ENCODE peak calls at places on chromosomes 6 and 20, in five cellular contexts. B is GM13976, T is activated B cell treated with CpG ODN at 0.5 μM for 24 hours, R is mammary epithelial cell, S is transverse colon. X is an unnamed sample.

GRCh38 chr6:111715321-111715720 is 109.6 kb upstream of the TRAF3IP2 start:
- DNase-seq in T (no peak), R (no peak), S (no peak), B (no peak), X (no peak)

GRCh38 chr20:11377761-11378160 is 539.9 kb upstream of the BTBD3 start:
- DNase-seq in B (no peak), R (no peak), T (no peak), S (no peak), X (no peak)

GRCh38 chr6:109660526-109660925 is 30.5 kb downstream of the AK9 start:
- DNase-seq in S (no peak), T (no peak), B (no peak), R (peak), X (no peak)

GRCh38 chr20:24960302-24960801 is 11.3 kb downstream of the CST7 start:
- DNase-seq in S (no peak), R (no peak), B (no peak), T (no peak), X (no peak)

GRCh38 chr6:145012039-145012662 is 723.2 kb downstream of the EPM2A start:
- DNase-seq in R (no peak), T (no peak), S (no peak), B (no peak), X (no peak)

GRCh38 chr6:106134906-106135634 is 48.9 kb downstream of the PRDM1 start:
- DNase-seq in T (no peak), R (peak), B (no peak), S (peak), X (no peak)

GRCh38 chr6:25660512-25660911 is 8.5 kb downstream of the SCGN start:
- DNase-seq in B (no peak), S (no peak), R (peak), T (no peak), X (no peak)

GRCh38 chr20:52926505-52926904 is 45.7 kb upstream of the TSHZ2 start:
- DNase-seq in S (no peak), B (no peak), R (peak), T (no peak), X (no peak)

GRCh38 chr6:158257781-158258180 is 54.5 kb upstream of the TULP4 start:
- DNase-seq in R (no peak), T (no peak), S (peak), B (no peak), X (no peak)

GRCh38 chr20:59696476-59696875 is 92.1 kb downstream of the PHACTR3 start:
- DNase-seq in S (no peak), T (no peak), R (no peak), B (no peak), X (no peak)

GRCh38 chr6:102619585-102619984 is 1226.1 kb downstream of the GRIK2 start:
- DNase-seq in S (no peak), B (no peak), R (peak), T (no peak), X (no peak)

GRCh38 chr6:127971945-127972391 is 71.1 kb upstream of the THEMIS start:
- DNase-seq in T (no peak), S (no peak), R (peak), B (no peak), X (no peak)

GRCh38 chr6:89050155-89050554 is 30.4 kb upstream of the PNRC1 start:
- DNase-seq in B (no peak), R (peak), S (peak), T (no peak), X (no peak)

DNA sequence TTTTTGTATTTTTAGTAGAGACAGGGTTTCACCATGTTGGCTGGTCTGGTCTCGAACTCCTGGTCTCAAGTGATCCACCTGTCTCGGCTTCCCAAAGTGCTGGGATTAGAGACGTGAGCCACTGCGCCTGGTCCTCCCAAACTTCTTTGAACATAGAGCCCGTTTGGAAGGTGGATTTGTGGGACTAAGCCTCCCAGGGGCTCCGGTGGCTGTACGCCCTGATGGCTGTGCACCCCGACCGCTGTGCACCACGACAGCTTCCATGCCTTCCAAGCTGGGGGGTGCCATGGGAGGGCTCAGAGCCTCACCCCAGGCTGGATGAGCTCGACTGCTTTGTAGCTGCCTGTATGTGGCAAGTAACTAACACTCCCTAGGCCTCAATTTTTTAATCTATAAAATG is 5.9 kb upstream of the MPC1 start:
- DNase-seq in T (no peak), R (no peak), S (no peak), B (no peak), X (no peak)
- TF ChIP-seq CTCF in T (no peak), R (no peak), S (no peak), B (no peak), X (no peak)

DNA sequence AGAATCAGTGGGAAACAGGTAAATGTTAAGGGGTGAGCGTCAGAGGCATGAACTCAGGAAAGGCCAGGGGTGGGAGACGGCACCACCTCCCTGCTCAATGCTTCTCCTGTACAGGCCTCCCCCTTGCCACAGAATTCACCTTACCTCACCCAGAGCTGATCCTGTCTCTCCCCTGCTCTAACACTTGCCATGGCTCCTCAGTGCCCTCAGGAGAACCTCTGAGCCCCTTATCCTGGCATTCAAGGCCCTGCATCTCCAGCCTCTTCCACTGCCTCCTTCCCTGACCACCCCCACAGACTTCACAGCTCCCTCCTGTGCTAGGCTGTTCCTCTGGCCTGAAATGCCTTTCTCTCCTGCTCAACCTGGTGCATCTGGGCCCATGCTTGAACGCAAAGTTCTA is 33.9 kb downstream of the BPIFB1 start:
- DNase-seq in B (no peak), T (no peak), S (no peak), R (no peak), X (no peak)
- TF ChIP-seq CTCF in B (no peak), T (no peak), S (no peak), R (no peak), X (no peak)

DNA sequence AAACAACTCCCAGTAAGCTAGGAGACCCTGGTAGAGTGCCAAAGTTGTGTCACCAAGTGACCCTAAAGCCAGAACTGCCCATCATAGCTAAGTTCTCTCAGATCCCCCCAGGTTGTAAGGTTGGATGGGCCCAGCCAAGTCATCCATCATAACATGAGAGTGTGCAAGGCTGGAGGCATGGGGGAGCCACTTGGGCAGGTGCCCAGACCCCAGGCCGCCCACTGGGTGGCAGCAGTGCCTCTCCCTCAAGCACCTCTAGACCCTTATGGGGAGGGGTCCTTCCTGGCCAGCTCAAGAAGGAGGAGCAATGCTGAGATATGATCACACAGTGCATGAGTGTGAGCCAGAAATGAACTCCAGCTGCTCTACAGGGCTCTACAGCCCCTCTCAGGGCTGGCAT is 154.5 kb downstream of the MYLK4 start:
- DNase-seq in B (no peak), R (no peak), S (no peak), T (no peak), X (no peak)
- TF ChIP-seq CTCF in B (no peak), R (no peak), S (no peak), T (no peak), X (no peak)

DNA sequence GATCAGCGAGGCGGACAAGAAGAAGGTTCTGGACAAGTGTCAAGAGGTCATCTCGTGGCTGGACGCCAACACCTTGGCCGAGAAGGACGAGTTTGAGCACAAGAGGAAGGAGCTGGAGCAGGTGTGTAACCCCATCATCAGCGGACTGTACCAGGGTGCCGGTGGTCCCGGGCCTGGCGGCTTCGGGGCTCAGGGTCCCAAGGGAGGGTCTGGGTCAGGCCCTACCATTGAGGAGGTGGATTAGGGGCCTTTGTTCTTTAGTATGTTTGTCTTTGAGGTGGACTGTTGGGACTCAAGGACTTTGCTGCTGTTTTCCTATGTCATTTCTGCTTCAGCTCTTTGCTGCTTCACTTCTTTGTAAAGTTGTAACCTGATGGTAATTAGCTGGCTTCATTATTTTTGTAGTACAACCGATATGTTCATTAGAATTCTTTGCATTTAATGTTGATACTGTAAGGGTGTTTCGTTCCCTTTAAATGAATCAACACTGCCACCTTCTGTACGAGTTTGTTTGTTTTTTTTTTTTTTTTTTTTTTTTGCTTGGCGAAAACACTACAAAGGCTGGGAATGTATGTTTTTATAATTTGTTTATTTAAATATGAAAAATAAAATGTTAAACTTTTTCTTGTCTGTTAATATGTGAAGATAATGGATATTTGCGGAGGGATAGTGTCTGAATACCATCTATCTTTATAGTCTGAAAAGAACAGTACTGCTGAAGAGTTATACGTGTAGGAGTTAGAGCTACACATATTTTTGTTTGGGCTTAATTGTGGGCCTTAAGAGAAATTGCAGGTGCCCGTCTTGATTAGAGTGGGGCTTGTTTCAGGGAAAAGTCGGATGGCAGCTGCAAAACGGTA is 2.3 kb downstream of the HSPA1B start:
- DNase-seq in S (no peak), T (no peak), R (peak), B (peak), X (no peak)
- TF ChIP-seq CTCF in S (peak), T (no peak), R (peak), B (peak), X (peak)

GRCh38 chr6:52579006-52579660 is 2.3 kb upstream of the TRAM2 start:
- DNase-seq in B (no peak), T (no peak), R (no peak), S (no peak), X (no peak)
- TF ChIP-seq CTCF in B (no peak), T (no peak), R (no peak), S (no peak), X (no peak)

GRCh38 chr6:71287038-71287437 is 1.6 kb upstream of the OGFRL1 start:
- DNase-seq in T (no peak), R (no peak), B (peak), S (peak), X (peak)

GRCh38 chr6:71289802-71290175 is 1.2 kb downstream of the OGFRL1 start:
- DNase-seq in B (no peak), S (no peak), R (no peak), T (no peak), X (no peak)

GRCh38 chr6:71289039-71289801 is 609 bp downstream of the OGFRL1 start:
- DNase-seq in R (no peak), T (no peak), S (peak), B (no peak), X (no peak)

GRCh38 chr6:71287926-71288227 is 734 bp upstream of the OGFRL1 start:
- DNase-seq in R (no peak), T (no peak), B (no peak), S (no peak), X (peak)

DNA sequence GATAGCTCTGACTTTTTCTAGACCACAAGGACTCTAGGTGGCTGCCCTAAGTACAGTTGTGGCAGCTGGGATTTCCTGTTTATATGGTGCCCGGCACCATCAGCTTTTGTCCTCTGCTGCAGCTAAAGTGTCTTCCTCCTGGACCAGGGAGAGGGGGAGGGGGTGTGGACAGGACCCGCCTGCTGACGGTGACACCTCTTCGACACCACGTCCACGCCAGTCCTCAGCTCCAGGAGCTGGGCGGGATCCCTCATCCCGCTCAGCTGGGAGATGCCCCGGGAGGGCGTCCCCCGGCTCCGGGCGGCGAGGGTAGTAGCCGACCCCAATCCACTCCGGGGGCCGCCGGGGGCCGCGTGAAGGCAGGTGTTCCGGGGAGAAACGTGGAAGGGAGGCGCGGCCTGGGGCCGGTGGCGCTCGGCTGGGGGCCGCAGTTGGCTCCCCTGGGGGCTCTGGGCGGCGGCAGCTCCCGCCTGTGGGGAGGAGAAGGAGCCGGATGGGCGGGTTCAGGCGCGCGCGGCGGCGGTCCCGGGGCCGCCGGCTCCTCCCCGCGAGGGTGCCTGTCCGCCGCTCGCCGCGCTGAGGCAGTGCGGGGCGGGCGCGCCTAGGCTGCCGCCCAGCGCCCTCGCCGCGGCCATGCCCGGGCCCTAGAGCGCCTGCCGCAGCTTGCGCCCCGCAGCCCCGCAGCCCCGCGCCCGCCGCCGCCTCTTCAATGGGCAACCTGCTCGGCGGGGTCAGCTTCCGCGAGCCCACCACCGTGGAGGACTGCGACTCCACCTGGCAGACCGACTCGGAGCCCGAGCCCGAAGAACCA is at the start of gene OGFRL1:
- DNase-seq in R (peak), B (peak), T (peak), S (peak), X (peak)
- TF ChIP-seq CTCF in R (peak), B (peak), T (no peak), S (no peak), X (no peak)

X was measured in AG09319.